ENCODE peak calls at places on chromosome 3, in ten cellular contexts. N is A549, Q is IMR-90, M is transverse colon, D is erythroblast, R is lower leg skin, X is gastrocnemius medialis, K is ovary, U is Peyer's patch, V is NB4. T is an unnamed sample.

GRCh38 chr3:140176526-140176925 is 241.5 kb downstream of the CLSTN2 start:
- DNase-seq in N (no peak), U (no peak), R (no peak), M (no peak), D (no peak), K (no peak), X (no peak), Q (no peak), V (no peak), T (no peak)

GRCh38 chr3:21962456-21962855 is 211.4 kb upstream of the ZNF385D start:
- DNase-seq in D (no peak), R (no peak), X (no peak), K (no peak), Q (peak), U (no peak), V (no peak), M (no peak), N (no peak), T (no peak)

GRCh38 chr3:71305246-71306206 is 278.0 kb downstream of the FOXP1 start:
- DNase-seq in D (no peak), R (no peak), Q (peak), K (no peak), U (peak), N (no peak), M (peak), V (no peak), X (no peak), T (no peak)

GRCh38 chr3:171018151-171018935 is 8.2 kb downstream of the SLC2A2 start:
- DNase-seq in R (no peak), Q (no peak), X (no peak), V (peak), U (no peak), M (no peak), D (peak), N (no peak), K (no peak), T (no peak)

GRCh38 chr3:64728428-64728827 is 40.6 kb upstream of the ADAMTS9 start:
- DNase-seq in D (no peak), X (peak), M (no peak), Q (no peak), V (no peak), K (no peak), U (no peak), R (no peak), N (no peak), T (no peak)

GRCh38 chr3:151456065-151456464 is 4.8 kb downstream of the IGSF10 start:
- DNase-seq in R (no peak), Q (no peak), U (no peak), M (no peak), X (no peak), K (no peak), V (no peak), N (no peak), D (no peak), T (no peak)

GRCh38 chr3:124221286-124221821 is 229.4 kb upstream of the ROPN1 start:
- DNase-seq in D (no peak), N (no peak), X (no peak), K (no peak), V (no peak), U (no peak), M (no peak), Q (peak), R (no peak), T (no peak)

GRCh38 chr3:66659056-66659455 is 158.2 kb upstream of the LRIG1 start:
- DNase-seq in X (no peak), Q (no peak), V (no peak), D (no peak), U (no peak), M (no peak), R (no peak), N (no peak), K (no peak), T (no peak)

GRCh38 chr3:18891641-18892040 is 256.7 kb upstream of the KCNH8 start:
- DNase-seq in X (no peak), R (no peak), V (peak), K (no peak), M (no peak), U (no peak), D (no peak), N (no peak), Q (no peak), T (no peak)

GRCh38 chr3:143476965-143477640 is 357.5 kb downstream of the CHST2 start:
- DNase-seq in X (no peak), R (no peak), D (no peak), V (peak), U (no peak), Q (no peak), M (no peak), K (no peak), N (no peak), T (no peak)

GRCh38 chr3:184261270-184262165 is at the start of gene CAMK2N2:
- DNase-seq in U (peak), V (peak), K (peak), D (peak), R (no peak), M (peak), N (peak), X (no peak), Q (peak), T (no peak)

GRCh38 chr3:4978966-4979400 is 254 bp upstream of the BHLHE40 start:
- DNase-seq in U (peak), V (peak), D (peak), Q (peak), K (peak), X (peak), R (peak), M (peak), N (peak), T (peak)

GRCh38 chr3:133895208-133896001 is at the start of gene RAB6B:
- DNase-seq in X (no peak), N (no peak), U (peak), R (no peak), D (peak), V (peak), K (peak), Q (peak), M (no peak), T (no peak)

GRCh38 chr3:151044706-151045105 is 40.8 kb upstream of the MED12L start:
- DNase-seq in Q (peak), V (no peak), X (no peak), R (no peak), D (no peak), M (no peak), U (no peak), K (no peak), N (no peak), T (no peak)

GRCh38 chr3:9704343-9705322 is 1.0 kb downstream of the CPNE9 start:
- DNase-seq in V (no peak), K (peak), X (no peak), U (no peak), D (peak), Q (peak), M (peak), R (no peak), N (peak), T (no peak)

GRCh38 chr3:55735976-55736375 is 248.9 kb upstream of the WNT5A start:
- DNase-seq in U (no peak), X (no peak), K (no peak), Q (peak), R (no peak), M (no peak), V (peak), N (no peak), D (no peak), T (no peak)

GRCh38 chr3:189041482-189042090 is 130.2 kb upstream of the TPRG1 start:
- DNase-seq in X (no peak), K (peak), Q (peak), U (peak), V (peak), R (no peak), M (peak), N (peak), D (peak), T (no peak)

GRCh38 chr3:70973558-70973957 is 610.0 kb downstream of the FOXP1 start:
- DNase-seq in D (no peak), V (peak), Q (peak), R (no peak), U (no peak), X (no peak), N (no peak), M (no peak), K (no peak), T (no peak)

GRCh38 chr3:107430214-107431047 is 53.2 kb downstream of the CCDC54 start:
- DNase-seq in U (no peak), R (no peak), X (no peak), N (no peak), M (peak), V (peak), D (peak), Q (peak), K (peak), T (no peak)

GRCh38 chr3:185900228-185900627 is 37.6 kb downstream of the TRA2B start:
- DNase-seq in D (peak), U (peak), R (no peak), M (peak), X (no peak), K (no peak), V (peak), N (peak), Q (peak), T (no peak)

DNA sequence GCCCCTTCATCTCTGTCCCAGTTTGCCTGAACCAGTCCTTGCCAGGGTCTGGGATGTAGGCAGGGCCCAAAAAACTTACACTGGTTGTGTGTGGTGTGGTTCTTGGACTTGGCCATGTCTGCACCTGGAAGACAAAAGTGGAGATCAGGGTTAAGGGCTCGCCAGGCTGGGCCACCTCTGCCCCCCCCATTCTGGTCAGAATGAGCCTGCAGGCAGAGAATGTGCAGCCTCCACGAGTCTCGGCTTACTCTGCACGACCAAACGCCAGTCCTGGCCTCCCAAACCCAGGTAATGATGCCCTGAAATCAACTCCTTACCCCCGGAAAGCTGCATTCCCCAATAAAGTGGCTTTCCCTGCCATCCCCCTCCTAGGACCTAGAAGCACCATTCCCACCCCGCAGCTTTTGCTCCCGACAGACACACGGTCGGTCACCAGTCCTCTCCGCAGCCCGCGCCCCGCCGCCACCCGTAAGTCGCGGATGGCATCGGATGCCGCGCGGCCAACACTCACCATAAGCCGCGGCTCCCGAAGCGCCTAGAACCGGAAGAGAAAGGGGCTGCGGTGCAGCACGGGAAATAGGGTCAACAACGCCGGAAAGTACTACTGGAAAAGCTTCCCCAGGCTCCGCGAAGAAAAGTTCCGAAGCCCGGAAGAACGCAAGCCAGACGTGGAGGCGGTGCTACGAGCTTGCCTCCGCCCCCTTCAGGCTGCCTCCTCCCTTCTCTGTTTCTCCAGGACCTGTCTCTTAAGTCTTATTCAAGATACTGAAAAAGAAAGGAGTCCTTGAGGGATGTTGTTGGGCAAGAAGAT is at the start of gene RPL29:
- DNase-seq in D (peak), V (peak), X (peak), M (peak), Q (peak), N (peak), K (peak), R (peak), U (peak), T (peak)
- TF ChIP-seq POLR2A in D (peak), V (peak), X (peak), M (peak), Q (peak), N (peak), K (peak), R (no peak), U (peak), T (peak)

GRCh38 chr3:50298836-50299637 is at the start of the genes HYAL3 and NAA80:
- DNase-seq in U (peak), Q (peak), M (peak), N (peak), V (peak), R (peak), D (peak), X (peak), K (peak), T (peak)
- TF ChIP-seq POLR2A in U (peak), Q (peak), M (peak), N (peak), V (peak), R (no peak), D (peak), X (peak), K (peak), T (peak)

GRCh38 chr3:3127432-3128010 is 781 bp downstream of the TRNT1 start:
- DNase-seq in V (peak), N (peak), U (no peak), K (no peak), M (no peak), R (no peak), X (no peak), Q (peak), D (peak), T (no peak)
- TF ChIP-seq POLR2A in V (no peak), N (no peak), U (no peak), K (no peak), M (no peak), R (no peak), X (no peak), Q (no peak), D (no peak), T (no peak)

DNA sequence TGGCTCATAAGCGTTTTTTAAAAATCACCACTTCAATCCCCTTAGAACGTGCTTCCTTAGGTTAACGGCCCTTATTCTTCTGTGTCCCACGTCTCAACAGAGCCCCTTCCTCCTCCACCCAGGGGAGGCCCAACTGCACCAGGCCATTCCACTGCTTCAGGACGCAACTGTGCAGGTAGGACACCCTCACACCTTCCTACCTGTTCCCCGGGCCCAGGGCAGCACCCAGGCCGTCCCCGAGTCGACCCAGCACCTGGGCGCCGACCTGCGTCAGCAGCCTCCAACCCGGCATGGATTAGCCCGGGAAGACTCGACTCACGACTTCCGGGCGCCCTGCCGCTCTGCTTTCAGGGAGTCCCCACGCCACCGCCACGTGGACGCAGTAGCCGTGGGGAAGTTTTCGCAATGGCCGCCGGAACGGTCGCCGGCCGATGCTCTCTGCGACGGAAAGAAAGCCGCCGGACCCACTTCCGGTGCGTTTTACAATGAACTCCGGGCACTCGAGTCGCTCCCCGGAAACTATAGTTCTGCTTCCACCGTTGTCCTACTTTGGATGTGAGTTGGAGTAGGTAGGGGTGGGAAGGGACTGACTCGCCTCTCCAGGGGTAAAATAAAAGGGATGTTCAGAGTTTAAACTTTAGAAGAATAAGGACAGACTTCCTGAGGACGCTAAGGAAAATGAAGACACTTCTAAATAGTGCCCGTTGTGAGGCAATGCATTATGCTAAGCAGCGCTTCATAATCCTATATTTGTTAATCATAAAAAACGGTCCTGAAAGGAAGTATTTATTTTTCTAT is at the start of gene MRPL3:
- DNase-seq in U (peak), M (peak), V (peak), R (peak), Q (peak), X (peak), D (peak), N (peak), K (peak), T (peak)
- TF ChIP-seq POLR2A in U (peak), M (peak), V (peak), R (no peak), Q (peak), X (peak), D (peak), N (peak), K (peak), T (no peak)

DNA sequence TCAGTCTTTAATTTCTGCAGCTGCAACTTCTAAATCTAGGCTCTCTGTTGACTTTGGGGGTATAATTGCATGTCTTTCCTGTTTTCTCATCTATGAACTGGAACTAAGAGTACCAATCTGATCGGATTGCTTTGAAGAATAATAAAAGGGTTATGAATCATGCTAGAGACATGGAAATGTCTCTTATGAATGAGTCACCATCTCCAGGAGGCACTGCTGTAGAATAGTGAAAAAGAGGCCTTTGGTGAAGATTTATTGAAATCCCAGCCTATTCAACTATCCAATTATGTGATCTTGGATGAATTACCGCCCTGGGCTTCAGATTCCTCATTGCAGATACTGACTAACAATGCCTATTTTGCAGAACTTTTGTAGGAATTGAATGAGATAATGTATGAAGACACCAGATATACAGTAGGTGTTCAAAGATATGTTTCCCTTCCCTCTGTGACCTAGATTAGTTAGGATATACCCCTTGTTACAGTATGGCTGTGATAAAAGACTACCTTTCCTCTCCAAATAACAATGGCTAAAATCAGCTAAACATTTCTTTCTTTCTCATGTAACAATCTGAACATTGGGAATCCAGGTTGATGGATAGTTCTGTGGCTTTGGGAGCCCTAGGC is 11.5 kb upstream of the CMTM8 start:
- DNase-seq in X (no peak), V (no peak), Q (peak), R (no peak), M (no peak), N (peak), U (no peak), D (no peak), K (no peak), T (no peak)
- TF ChIP-seq POLR2A in X (no peak), V (no peak), Q (no peak), R (no peak), M (no peak), N (no peak), U (no peak), D (no peak), K (no peak), T (no peak)

GRCh38 chr3:12838179-12838965 is 3.0 kb downstream of the RPL32 start:
- DNase-seq in M (no peak), K (no peak), Q (peak), V (no peak), D (no peak), N (no peak), U (no peak), R (no peak), X (no peak), T (no peak)
- TF ChIP-seq POLR2A in M (no peak), K (no peak), Q (no peak), V (no peak), D (no peak), N (no peak), U (no peak), R (no peak), X (no peak), T (no peak)

GRCh38 chr3:120433662-120434331 is 17.0 kb downstream of the FSTL1 start:
- DNase-seq in R (peak), N (no peak), Q (no peak), K (no peak), U (no peak), D (no peak), X (no peak), V (no peak), M (no peak), T (no peak)
- TF ChIP-seq POLR2A in R (no peak), N (no peak), Q (no peak), K (no peak), U (no peak), D (no peak), X (no peak), V (no peak), M (no peak), T (no peak)

DNA sequence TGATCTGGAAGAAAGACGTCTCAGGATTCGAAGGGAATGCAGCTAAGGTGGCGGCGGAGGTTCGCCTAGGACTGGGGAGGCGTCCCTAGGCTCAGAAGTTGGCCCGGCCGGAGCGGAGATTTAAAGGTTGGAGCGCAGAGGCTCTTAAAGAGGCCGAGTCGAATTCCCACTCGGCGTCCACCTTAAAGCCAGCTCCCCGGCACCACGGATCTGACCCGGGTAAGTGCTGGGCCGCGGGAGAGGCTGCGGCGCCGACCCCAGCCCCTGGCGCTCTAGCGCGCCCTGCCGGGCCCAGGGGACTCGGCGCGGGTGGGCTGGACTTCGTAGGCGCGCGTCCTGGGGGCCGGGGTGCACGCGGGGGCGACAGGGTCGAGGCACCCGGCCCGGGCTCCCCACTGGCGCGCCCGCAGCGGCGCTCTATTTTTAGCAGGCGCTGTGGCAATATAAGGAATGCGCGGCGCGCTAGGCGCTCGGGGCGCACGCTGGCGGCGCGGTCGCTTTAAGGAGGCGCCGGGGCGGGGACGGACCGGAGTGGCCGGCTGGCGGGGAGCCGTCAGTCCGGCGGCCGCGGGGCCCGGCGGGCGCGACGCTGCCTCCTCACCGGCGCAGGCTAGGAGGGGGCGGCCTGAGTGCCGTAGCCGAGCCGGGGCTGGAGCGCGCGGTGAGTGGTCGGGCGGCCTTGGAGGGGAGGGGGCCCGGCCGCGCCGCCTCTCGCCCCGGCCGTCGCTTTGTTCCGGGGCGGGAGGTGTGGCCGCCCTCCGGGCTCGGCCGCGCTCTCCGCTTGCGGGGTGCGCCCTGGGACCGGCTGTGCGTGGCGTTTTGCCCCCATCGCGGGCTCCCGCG is at the start of gene MRAS:
- DNase-seq in D (peak), U (peak), N (peak), M (peak), Q (peak), R (peak), X (peak), V (peak), K (peak), T (peak)
- TF ChIP-seq POLR2A in D (no peak), U (no peak), N (peak), M (no peak), Q (peak), R (no peak), X (peak), V (peak), K (no peak), T (no peak)